ENCODE peak calls at places on chromosome 6, in seven cellular contexts. One of them, this sample, is unnamed.

GRCh38 chr6:129785756-129786135 is 75.4 kb downstream of the TMEM244 start:
- DNase-seq in mammary epithelial cell: no peak
- DNase-seq in SIG-M5: no peak
- DNase-seq in HEK293T: no peak
- DNase-seq in fibroblast of mammary gland: no peak
- DNase-seq in activated CD4-positive, alpha-beta T cell treated with anti-CD3 and anti-CD28 coated beads, Interleukin-2, amount 50 U/mL, for 24 hours: no peak
- DNase-seq in renal cortical epithelial cell: no peak
- DNase-seq in this sample: no peak

GRCh38 chr6:47059216-47059885 is 17.2 kb upstream of the ADGRF1 start:
- DNase-seq in mammary epithelial cell: peak
- DNase-seq in SIG-M5: no peak
- DNase-seq in HEK293T: no peak
- DNase-seq in fibroblast of mammary gland: no peak
- DNase-seq in activated CD4-positive, alpha-beta T cell treated with anti-CD3 and anti-CD28 coated beads, Interleukin-2, amount 50 U/mL, for 24 hours: no peak
- DNase-seq in renal cortical epithelial cell: no peak
- DNase-seq in this sample: no peak

GRCh38 chr6:89357390-89357789 is 4.9 kb upstream of the UBE2J1 start:
- DNase-seq in mammary epithelial cell: no peak
- DNase-seq in SIG-M5: no peak
- DNase-seq in HEK293T: no peak
- DNase-seq in fibroblast of mammary gland: no peak
- DNase-seq in activated CD4-positive, alpha-beta T cell treated with anti-CD3 and anti-CD28 coated beads, Interleukin-2, amount 50 U/mL, for 24 hours: no peak
- DNase-seq in renal cortical epithelial cell: no peak
- DNase-seq in this sample: no peak

GRCh38 chr6:170223718-170224693 is 66.9 kb downstream of the DLL1 start:
- DNase-seq in mammary epithelial cell: no peak
- DNase-seq in SIG-M5: no peak
- DNase-seq in HEK293T: no peak
- DNase-seq in fibroblast of mammary gland: no peak
- DNase-seq in activated CD4-positive, alpha-beta T cell treated with anti-CD3 and anti-CD28 coated beads, Interleukin-2, amount 50 U/mL, for 24 hours: no peak
- DNase-seq in renal cortical epithelial cell: no peak
- DNase-seq in this sample: no peak

GRCh38 chr6:51743999-51744398 is 343.4 kb downstream of the PKHD1 start:
- DNase-seq in mammary epithelial cell: no peak
- DNase-seq in SIG-M5: no peak
- DNase-seq in HEK293T: no peak
- DNase-seq in fibroblast of mammary gland: no peak
- DNase-seq in activated CD4-positive, alpha-beta T cell treated with anti-CD3 and anti-CD28 coated beads, Interleukin-2, amount 50 U/mL, for 24 hours: no peak
- DNase-seq in renal cortical epithelial cell: peak
- DNase-seq in this sample: no peak

GRCh38 chr6:97059473-97059872 is 134.9 kb downstream of the KLHL32 start:
- DNase-seq in mammary epithelial cell: peak
- DNase-seq in SIG-M5: no peak
- DNase-seq in HEK293T: peak
- DNase-seq in fibroblast of mammary gland: peak
- DNase-seq in activated CD4-positive, alpha-beta T cell treated with anti-CD3 and anti-CD28 coated beads, Interleukin-2, amount 50 U/mL, for 24 hours: no peak
- DNase-seq in renal cortical epithelial cell: peak
- DNase-seq in this sample: no peak

GRCh38 chr6:169905041-169905807 is 153.8 kb downstream of the ERMARD start:
- DNase-seq in mammary epithelial cell: peak
- DNase-seq in SIG-M5: no peak
- DNase-seq in HEK293T: no peak
- DNase-seq in fibroblast of mammary gland: peak
- DNase-seq in activated CD4-positive, alpha-beta T cell treated with anti-CD3 and anti-CD28 coated beads, Interleukin-2, amount 50 U/mL, for 24 hours: no peak
- DNase-seq in renal cortical epithelial cell: peak
- DNase-seq in this sample: no peak

GRCh38 chr6:104682722-104683643 is 176.7 kb downstream of the HACE1 start:
- DNase-seq in mammary epithelial cell: peak
- DNase-seq in SIG-M5: no peak
- DNase-seq in HEK293T: peak
- DNase-seq in fibroblast of mammary gland: peak
- DNase-seq in activated CD4-positive, alpha-beta T cell treated with anti-CD3 and anti-CD28 coated beads, Interleukin-2, amount 50 U/mL, for 24 hours: peak
- DNase-seq in renal cortical epithelial cell: peak
- DNase-seq in this sample: no peak

GRCh38 chr6:155493694-155494143 is 38.1 kb upstream of the NOX3 start:
- DNase-seq in mammary epithelial cell: peak
- DNase-seq in SIG-M5: no peak
- DNase-seq in HEK293T: no peak
- DNase-seq in fibroblast of mammary gland: peak
- DNase-seq in activated CD4-positive, alpha-beta T cell treated with anti-CD3 and anti-CD28 coated beads, Interleukin-2, amount 50 U/mL, for 24 hours: peak
- DNase-seq in renal cortical epithelial cell: peak
- DNase-seq in this sample: peak

GRCh38 chr6:163427498-163428254 is 13.2 kb downstream of the QKI start:
- DNase-seq in mammary epithelial cell: peak
- DNase-seq in SIG-M5: no peak
- DNase-seq in HEK293T: no peak
- DNase-seq in fibroblast of mammary gland: peak
- DNase-seq in activated CD4-positive, alpha-beta T cell treated with anti-CD3 and anti-CD28 coated beads, Interleukin-2, amount 50 U/mL, for 24 hours: no peak
- DNase-seq in renal cortical epithelial cell: peak
- DNase-seq in this sample: no peak

GRCh38 chr6:28351493-28351925 is 1.8 kb downstream of the ZKSCAN3 start:
- DNase-seq in mammary epithelial cell: no peak
- DNase-seq in SIG-M5: no peak
- DNase-seq in HEK293T: no peak
- DNase-seq in fibroblast of mammary gland: no peak
- DNase-seq in activated CD4-positive, alpha-beta T cell treated with anti-CD3 and anti-CD28 coated beads, Interleukin-2, amount 50 U/mL, for 24 hours: no peak
- DNase-seq in renal cortical epithelial cell: no peak
- DNase-seq in this sample: no peak

GRCh38 chr6:109055771-109056235 is 38.8 kb downstream of the SESN1 start:
- DNase-seq in mammary epithelial cell: peak
- DNase-seq in SIG-M5: no peak
- DNase-seq in HEK293T: no peak
- DNase-seq in fibroblast of mammary gland: peak
- DNase-seq in activated CD4-positive, alpha-beta T cell treated with anti-CD3 and anti-CD28 coated beads, Interleukin-2, amount 50 U/mL, for 24 hours: no peak
- DNase-seq in renal cortical epithelial cell: peak
- DNase-seq in this sample: no peak

GRCh38 chr6:41039060-41039998 is at the start of gene UNC5CL:
- DNase-seq in mammary epithelial cell: peak
- DNase-seq in SIG-M5: no peak
- DNase-seq in HEK293T: peak
- DNase-seq in fibroblast of mammary gland: peak
- DNase-seq in activated CD4-positive, alpha-beta T cell treated with anti-CD3 and anti-CD28 coated beads, Interleukin-2, amount 50 U/mL, for 24 hours: peak
- DNase-seq in renal cortical epithelial cell: peak
- DNase-seq in this sample: no peak

GRCh38 chr6:125014157-125014957 is 52.1 kb downstream of the RNF217 start:
- DNase-seq in mammary epithelial cell: peak
- DNase-seq in SIG-M5: no peak
- DNase-seq in HEK293T: no peak
- DNase-seq in fibroblast of mammary gland: peak
- DNase-seq in activated CD4-positive, alpha-beta T cell treated with anti-CD3 and anti-CD28 coated beads, Interleukin-2, amount 50 U/mL, for 24 hours: no peak
- DNase-seq in renal cortical epithelial cell: peak
- DNase-seq in this sample: no peak

GRCh38 chr6:1479095-1479494 is 89.7 kb downstream of the FOXF2 start:
- DNase-seq in mammary epithelial cell: peak
- DNase-seq in SIG-M5: no peak
- DNase-seq in HEK293T: no peak
- DNase-seq in fibroblast of mammary gland: peak
- DNase-seq in activated CD4-positive, alpha-beta T cell treated with anti-CD3 and anti-CD28 coated beads, Interleukin-2, amount 50 U/mL, for 24 hours: no peak
- DNase-seq in renal cortical epithelial cell: peak
- DNase-seq in this sample: no peak

GRCh38 chr6:94190030-94190429 is 770.7 kb upstream of the EPHA7 start:
- DNase-seq in mammary epithelial cell: no peak
- DNase-seq in SIG-M5: no peak
- DNase-seq in HEK293T: no peak
- DNase-seq in fibroblast of mammary gland: no peak
- DNase-seq in activated CD4-positive, alpha-beta T cell treated with anti-CD3 and anti-CD28 coated beads, Interleukin-2, amount 50 U/mL, for 24 hours: no peak
- DNase-seq in renal cortical epithelial cell: no peak
- DNase-seq in this sample: no peak

This sample was measured in thoracic aorta.